ENCODE peak calls at places on chromosomes 16 and 17, in ten cellular contexts. R, M, K, Z, G, U, P, V, E and H are unnamed samples.
A peak's percentile ranks its signal among the peaks of the same experiment; 100 is the strongest.

GRCh38 chr16:23148166-23148512 is 1.1 kb downstream of the USP31 start:
- DNase-seq in R (no peak), M (no peak), K (no peak), Z (no peak), G (no peak), U (no peak), P (no peak), V (no peak), E (no peak), H (no peak)

GRCh38 chr17:63709110-63709509 is 9.2 kb upstream of the LIMD2 start:
- DNase-seq in R (no peak), M (no peak), K (no peak), Z (no peak), G (no peak), U (no peak), P (no peak), V (no peak), E (no peak), H (no peak)

GRCh38 chr17:80221401-80221800 is 1.2 kb downstream of the SLC26A11 start:
- DNase-seq in R (no peak), M (no peak), K (no peak), Z (no peak), G (no peak), U (no peak), P (no peak), V (peak; percentile 70), E (no peak), H (peak; percentile 57)

GRCh38 chr16:89449726-89450335 is 40.5 kb downstream of the ANKRD11 start:
- DNase-seq in R (no peak), M (no peak), K (no peak), Z (peak; percentile 55), G (no peak), U (no peak), P (no peak), V (no peak), E (no peak), H (no peak)

GRCh38 chr16:84907046-84907445 is 87.3 kb downstream of the CRISPLD2 start:
- DNase-seq in R (no peak), M (no peak), K (no peak), Z (no peak), G (no peak), U (no peak), P (no peak), V (no peak), E (no peak), H (no peak)

GRCh38 chr17:75642221-75643032 is 9.2 kb downstream of the SMIM5 start:
- DNase-seq in R (peak; percentile 49), M (no peak), K (no peak), Z (no peak), G (peak; percentile 60), U (no peak), P (no peak), V (peak; percentile 79), E (no peak), H (no peak)

GRCh38 chr17:21376835-21377690 is 906 bp downstream of the KCNJ12 start:
- DNase-seq in R (peak; percentile 38), M (peak; percentile 40), K (no peak), Z (peak; percentile 8), G (peak; percentile 52), U (peak; percentile 71), P (no peak), V (no peak), E (no peak), H (no peak)

GRCh38 chr16:69772560-69773254 is 10.6 kb downstream of the WWP2 start:
- DNase-seq in R (no peak), M (no peak), K (no peak), Z (no peak), G (no peak), U (no peak), P (no peak), V (no peak), E (no peak), H (no peak)

GRCh38 chr16:48049832-48050231 is 106.0 kb downstream of the ABCC12 start:
- DNase-seq in R (no peak), M (no peak), K (no peak), Z (no peak), G (no peak), U (no peak), P (no peak), V (no peak), E (no peak), H (no peak)

GRCh38 chr16:35687781-35688180 is 2228.4 kb downstream of the TP53TG3F start:
- DNase-seq in R (no peak), M (no peak), K (no peak), Z (no peak), G (no peak), U (no peak), P (no peak), V (no peak), E (no peak), H (no peak)
- H3K9me3 ChIP-seq in R (no peaks in the 10 kb centered on the region), M (no peaks in the 10 kb centered on the region), K (peaks cover 64% of the 10 kb centered on the region), Z (peaks cover 15% of the 10 kb centered on the region), G (peaks cover 90% of the 10 kb centered on the region), U (no peaks in the 10 kb centered on the region), P (peaks cover 6% of the 10 kb centered on the region), V (peaks cover 19% of the 10 kb centered on the region), E (peaks cover 5% of the 10 kb centered on the region), H (no peaks in the 10 kb centered on the region)

GRCh38 chr16:35750701-35751104 is 2291.3 kb downstream of the TP53TG3F start:
- DNase-seq in R (no peak), M (no peak), K (no peak), Z (no peak), G (no peak), U (no peak), P (no peak), V (no peak), E (peak; percentile 31), H (no peak)
- H3K9me3 ChIP-seq in R (no peaks in the 10 kb centered on the region), M (no peaks in the 10 kb centered on the region), K (no peaks in the 10 kb centered on the region), Z (peaks cover 63% of the 10 kb centered on the region), G (peaks cover 79% of the 10 kb centered on the region), U (no peaks in the 10 kb centered on the region), P (no peaks in the 10 kb centered on the region), V (peaks cover 3% of the 10 kb centered on the region), E (no peaks in the 10 kb centered on the region), H (no peaks in the 10 kb centered on the region)

GRCh38 chr16:72979974-72980373 is 68.0 kb downstream of the ZFHX3 start:
- DNase-seq in R (no peak), M (no peak), K (no peak), Z (no peak), G (no peak), U (no peak), P (no peak), V (no peak), E (no peak), H (no peak)
- H3K9me3 ChIP-seq in R (no peaks in the 10 kb centered on the region), M (no peaks in the 10 kb centered on the region), K (no peaks in the 10 kb centered on the region), Z (no peaks in the 10 kb centered on the region), G (no peaks in the 10 kb centered on the region), U (no peaks in the 10 kb centered on the region), P (no peaks in the 10 kb centered on the region), V (no peaks in the 10 kb centered on the region), E (no peaks in the 10 kb centered on the region), H (no peaks in the 10 kb centered on the region)

GRCh38 chr17:41421617-41422016 is 2.8 kb downstream of the KRT37 start:
- DNase-seq in R (no peak), M (no peak), K (no peak), Z (no peak), G (no peak), U (no peak), P (no peak), V (no peak), E (no peak), H (no peak)
- H3K9me3 ChIP-seq in R (no peaks in the 10 kb centered on the region), M (no peaks in the 10 kb centered on the region), K (no peaks in the 10 kb centered on the region), Z (no peaks in the 10 kb centered on the region), G (no peaks in the 10 kb centered on the region), U (no peaks in the 10 kb centered on the region), P (no peaks in the 10 kb centered on the region), V (no peaks in the 10 kb centered on the region), E (no peaks in the 10 kb centered on the region), H (no peaks in the 10 kb centered on the region)

DNA sequence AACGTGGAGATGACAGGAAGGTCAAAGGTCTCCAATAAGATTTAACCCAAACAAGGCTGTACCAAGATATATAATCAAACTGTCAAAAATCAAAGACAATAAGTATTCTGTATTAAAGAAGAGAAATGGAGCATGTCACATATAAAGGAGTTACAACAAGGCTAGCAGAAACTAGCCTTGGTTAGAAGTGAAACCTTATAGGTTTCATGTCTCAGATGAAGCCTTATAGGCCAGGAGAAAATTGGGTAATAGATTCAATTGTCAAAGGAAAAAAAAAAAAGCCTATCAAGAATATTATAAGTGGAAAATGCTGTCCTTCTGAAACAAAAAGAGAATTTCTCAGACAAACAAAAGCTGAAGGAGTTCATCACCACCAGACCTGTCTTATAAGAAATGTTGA is 419.4 kb downstream of the CDH11 start:
- DNase-seq in R (no peak), M (no peak), K (no peak), Z (no peak), G (no peak), U (no peak), P (no peak), V (no peak), E (no peak), H (no peak)
- H3K9me3 ChIP-seq in R (no peaks in the 10 kb centered on the region), M (no peaks in the 10 kb centered on the region), K (peaks cover 6% of the 10 kb centered on the region), Z (no peaks in the 10 kb centered on the region), G (no peaks in the 10 kb centered on the region), U (no peaks in the 10 kb centered on the region), P (peaks cover 6% of the 10 kb centered on the region), V (no peaks in the 10 kb centered on the region), E (no peaks in the 10 kb centered on the region), H (no peaks in the 10 kb centered on the region)

GRCh38 chr17:83203472-83204221 is 124.2 kb downstream of the METRNL start:
- DNase-seq in R (no peak), M (peak; percentile 23), K (no peak), Z (no peak), G (peak; percentile 25), U (no peak), P (no peak), V (peak; percentile 84), E (peak; percentile 47), H (peak; percentile 22)
- H3K9me3 ChIP-seq in R (no peaks in the 10 kb centered on the region), M (peaks cover 2% of the 10 kb centered on the region), K (no peaks in the 10 kb centered on the region), Z (no peaks in the 10 kb centered on the region), G (no peaks in the 10 kb centered on the region), U (no peaks in the 10 kb centered on the region), P (no peaks in the 10 kb centered on the region), V (no peaks in the 10 kb centered on the region), E (no peaks in the 10 kb centered on the region), H (no peaks in the 10 kb centered on the region)

GRCh38 chr17:73148540-73149334 is 16.1 kb upstream of the SSTR2 start:
- DNase-seq in R (no peak), M (no peak), K (no peak), Z (no peak), G (no peak), U (no peak), P (no peak), V (no peak), E (no peak), H (no peak)
- H3K9me3 ChIP-seq in R (peaks cover 6% of the 10 kb centered on the region), M (no peaks in the 10 kb centered on the region), K (peaks cover 40% of the 10 kb centered on the region), Z (no peaks in the 10 kb centered on the region), G (peaks cover 6% of the 10 kb centered on the region), U (no peaks in the 10 kb centered on the region), P (no peaks in the 10 kb centered on the region), V (no peaks in the 10 kb centered on the region), E (peaks cover 3% of the 10 kb centered on the region), H (no peaks in the 10 kb centered on the region)

GRCh38 chr17:27070836-27071235 is 223.1 kb upstream of the WSB1 start:
- DNase-seq in R (no peak), M (no peak), K (no peak), Z (no peak), G (no peak), U (no peak), P (no peak), V (no peak), E (no peak), H (no peak)
- H3K9me3 ChIP-seq in R (no peaks in the 10 kb centered on the region), M (no peaks in the 10 kb centered on the region), K (peaks cover 6% of the 10 kb centered on the region), Z (peaks cover 4% of the 10 kb centered on the region), G (no peaks in the 10 kb centered on the region), U (no peaks in the 10 kb centered on the region), P (no peaks in the 10 kb centered on the region), V (no peaks in the 10 kb centered on the region), E (no peaks in the 10 kb centered on the region), H (no peaks in the 10 kb centered on the region)